ENCODE peak calls at places on chromosomes 16 and 17, in five cellular contexts. H, W, J, C and O are unnamed samples.

GRCh38 chr16:84833142-84833495 is 13.3 kb downstream of the CRISPLD2 start:
- DNase-seq in H (no peak), W (no peak), J (no peak), C (no peak), O (no peak)

GRCh38 chr16:963913-964695 is 6.7 kb downstream of the LMF1 start:
- DNase-seq in H (no peak), W (no peak), J (no peak), C (no peak), O (no peak)

GRCh38 chr16:90048347-90048722 is 28.8 kb downstream of the PRDM7 start:
- DNase-seq in H (no peak), W (no peak), J (no peak), C (no peak), O (no peak)

GRCh38 chr17:78342438-78343098 is 17.3 kb downstream of the SOCS3 start:
- DNase-seq in H (no peak), W (no peak), J (no peak), C (peak; percentile 72), O (no peak)

GRCh38 chr17:44599298-44600175 is 42.3 kb downstream of the FZD2 start:
- DNase-seq in H (no peak), W (no peak), J (peak; percentile 78), C (peak; percentile 42), O (peak; percentile 84)

GRCh38 chr17:28173071-28173561 is 130.6 kb downstream of the NLK start:
- DNase-seq in H (no peak), W (no peak), J (no peak), C (no peak), O (no peak)

GRCh38 chr17:72467841-72468653 is 347.2 kb downstream of the SOX9 start:
- DNase-seq in H (no peak), W (no peak), J (peak; percentile 54), C (no peak), O (peak; percentile 23)

GRCh38 chr17:41367426-41368075 is 2.1 kb downstream of the KRT33B start:
- DNase-seq in H (no peak), W (no peak), J (peak; percentile 79), C (no peak), O (no peak)

GRCh38 chr17:57085448-57086068 is 512 bp downstream of the AKAP1 start:
- DNase-seq in H (peak; percentile 71), W (peak; percentile 38), J (no peak), C (peak; percentile 59), O (peak; percentile 75)

GRCh38 chr17:13540546-13540945 is 61.2 kb downstream of the HS3ST3A1 start:
- DNase-seq in H (no peak), W (no peak), J (no peak), C (no peak), O (no peak)

GRCh38 chr17:78421534-78422266 is 43.3 kb downstream of the PGS1 start:
- DNase-seq in H (peak; percentile 90), W (peak; percentile 59), J (no peak), C (peak; percentile 76), O (peak; percentile 87)

GRCh38 chr16:85821441-85821901 is 22.0 kb downstream of the COX4I1 start:
- DNase-seq in H (peak; percentile 86), W (peak; percentile 56), J (peak; percentile 38), C (peak; percentile 62), O (peak; percentile 62)

GRCh38 chr17:46028969-46029565 is 30.0 kb downstream of the STH start:
- DNase-seq in H (no peak), W (no peak), J (no peak), C (no peak), O (no peak)

GRCh38 chr16:11123666-11124065 is 132.3 kb downstream of the SOCS1 start:
- DNase-seq in H (no peak), W (no peak), J (no peak), C (no peak), O (no peak)

GRCh38 chr16:9378876-9379275 is 287.4 kb downstream of the HAPSTR1 start:
- DNase-seq in H (no peak), W (no peak), J (no peak), C (no peak), O (no peak)

GRCh38 chr17:79777844-79778503 is at the start of gene CBX2:
- DNase-seq in H (peak; percentile 97), W (peak; percentile 67), J (no peak), C (peak; percentile 78), O (peak; percentile 86)

GRCh38 chr16:11131706-11132105 is 124.3 kb downstream of the SOCS1 start:
- DNase-seq in H (no peak), W (no peak), J (no peak), C (no peak), O (no peak)

GRCh38 chr17:83155128-83156081 is 76.0 kb downstream of the METRNL start:
- DNase-seq in H (no peak), W (no peak), J (peak; percentile 99), C (no peak), O (no peak)

GRCh38 chr16:19753815-19754643 is 36.0 kb downstream of the IQCK start:
- DNase-seq in H (no peak), W (no peak), J (peak; percentile 35), C (no peak), O (no peak)

GRCh38 chr17:35795007-35795870 is at the start of gene MMP28:
- DNase-seq in H (peak; percentile 33), W (peak; percentile 9), J (no peak), C (no peak), O (peak; percentile 51)

GRCh38 chr16:89422905-89423630 is 67.3 kb downstream of the ANKRD11 start:
- DNase-seq in H (no peak), W (no peak), J (no peak), C (no peak), O (no peak)

GRCh38 chr17:76492250-76492988 is 8.8 kb downstream of the RHBDF2 start:
- DNase-seq in H (no peak), W (no peak), J (no peak), C (no peak), O (no peak)

GRCh38 chr17:74569392-74570003 is 2.2 kb upstream of the CD300H start:
- DNase-seq in H (no peak), W (no peak), J (peak; percentile 99), C (no peak), O (peak; percentile 40)

GRCh38 chr17:79844869-79845600 is 5.8 kb upstream of the CBX4 start:
- DNase-seq in H (peak; percentile 86), W (no peak), J (no peak), C (peak; percentile 46), O (peak; percentile 79)

GRCh38 chr17:18959071-18959844 is 7.3 kb downstream of the SLC5A10 start:
- DNase-seq in H (no peak), W (no peak), J (no peak), C (no peak), O (no peak)

GRCh38 chr16:47523342-47524006 is 62.3 kb downstream of the PHKB start:
- DNase-seq in H (no peak), W (no peak), J (no peak), C (no peak), O (no peak)

GRCh38 chr16:3009568-3010390 is 2.9 kb upstream of the CLDN9 start:
- DNase-seq in H (no peak), W (no peak), J (no peak), C (no peak), O (no peak)

GRCh38 chr17:35788504-35788998 is 6.9 kb downstream of the MMP28 start:
- DNase-seq in H (no peak), W (no peak), J (no peak), C (no peak), O (no peak)

GRCh38 chr16:58026139-58026704 is 668 bp downstream of the MMP15 start:
- DNase-seq in H (peak; percentile 52), W (no peak), J (no peak), C (no peak), O (peak; percentile 38)

GRCh38 chr17:59371426-59372099 is 40.1 kb downstream of the YPEL2 start:
- DNase-seq in H (no peak), W (no peak), J (no peak), C (no peak), O (peak; percentile 64)

GRCh38 chr17:18344021-18344420 is 19.3 kb downstream of the SHMT1 start:
- DNase-seq in H (no peak), W (no peak), J (no peak), C (no peak), O (no peak)

GRCh38 chr17:48494335-48494734 is 36.5 kb downstream of the HOXB1 start:
- DNase-seq in H (no peak), W (no peak), J (no peak), C (no peak), O (no peak)

GRCh38 chr17:63224644-63225043 is 221.5 kb downstream of the CYB561 start:
- DNase-seq in H (no peak), W (no peak), J (no peak), C (no peak), O (no peak)

GRCh38 chr17:6059406-6059805 is 10.8 kb upstream of the WSCD1 start:
- DNase-seq in H (no peak), W (no peak), J (no peak), C (no peak), O (no peak)

GRCh38 chr17:4574448-4575045 is 9.8 kb upstream of the SMTNL2 start:
- DNase-seq in H (no peak), W (no peak), J (no peak), C (no peak), O (no peak)

GRCh38 chr17:79396696-79397095 is 214.2 kb downstream of the RBFOX3 start:
- DNase-seq in H (no peak), W (no peak), J (no peak), C (no peak), O (no peak)

GRCh38 chr17:67433248-67433924 is 56.3 kb downstream of the PITPNC1 start:
- DNase-seq in H (no peak), W (no peak), J (no peak), C (no peak), O (no peak)